ENCODE peak calls at places on chromosomes 5 and 9, in six cellular contexts. One of them, this sample, is unnamed.

GRCh38 chr5:90136952-90137528 is 272.5 kb downstream of the CETN3 start:
- DNase-seq in breast epithelium: no peak
- DNase-seq in Peyer's patch: no peak
- DNase-seq in heart left ventricle: no peak
- DNase-seq in NB4: no peak
- DNase-seq in A549: no peak
- DNase-seq in this sample: no peak

GRCh38 chr9:94916956-94917355 is 190.5 kb downstream of the AOPEP start:
- DNase-seq in Peyer's patch: no peak
- DNase-seq in A549: no peak
- DNase-seq in NB4: no peak
- DNase-seq in heart left ventricle: no peak
- DNase-seq in breast epithelium: no peak
- DNase-seq in this sample: peak

GRCh38 chr5:139569276-139569955 is 8.3 kb downstream of the UBE2D2 start:
- DNase-seq in Peyer's patch: no peak
- DNase-seq in breast epithelium: no peak
- DNase-seq in heart left ventricle: no peak
- DNase-seq in A549: no peak
- DNase-seq in NB4: no peak
- DNase-seq in this sample: no peak

GRCh38 chr9:34454571-34455065 is 3.8 kb downstream of the FAM219A start:
- DNase-seq in Peyer's patch: no peak
- DNase-seq in NB4: peak
- DNase-seq in breast epithelium: no peak
- DNase-seq in A549: peak
- DNase-seq in heart left ventricle: peak
- DNase-seq in this sample: no peak

GRCh38 chr5:1709186-1709803 is 90.3 kb downstream of the MRPL36 start:
- DNase-seq in heart left ventricle: no peak
- DNase-seq in Peyer's patch: no peak
- DNase-seq in NB4: no peak
- DNase-seq in A549: no peak
- DNase-seq in breast epithelium: peak
- DNase-seq in this sample: no peak

GRCh38 chr5:133785182-133785581 is 172.8 kb upstream of the FSTL4 start:
- DNase-seq in heart left ventricle: no peak
- DNase-seq in A549: no peak
- DNase-seq in breast epithelium: no peak
- DNase-seq in NB4: no peak
- DNase-seq in Peyer's patch: no peak
- DNase-seq in this sample: no peak

GRCh38 chr5:179181988-179182387 is 121.8 kb downstream of the ZNF354C start:
- DNase-seq in A549: no peak
- DNase-seq in heart left ventricle: no peak
- DNase-seq in breast epithelium: peak
- DNase-seq in Peyer's patch: no peak
- DNase-seq in NB4: peak
- DNase-seq in this sample: no peak

GRCh38 chr5:78724061-78724460 is 75.5 kb upstream of the LHFPL2 start:
- DNase-seq in heart left ventricle: no peak
- DNase-seq in Peyer's patch: no peak
- DNase-seq in NB4: no peak
- DNase-seq in A549: no peak
- DNase-seq in breast epithelium: no peak
- DNase-seq in this sample: no peak

GRCh38 chr5:134545070-134545868 is 19.8 kb downstream of the JADE2 start:
- DNase-seq in breast epithelium: no peak
- DNase-seq in NB4: peak
- DNase-seq in Peyer's patch: peak
- DNase-seq in A549: no peak
- DNase-seq in heart left ventricle: peak
- DNase-seq in this sample: no peak

GRCh38 chr5:123545506-123545905 is 33.5 kb downstream of the CSNK1G3 start:
- DNase-seq in NB4: peak
- DNase-seq in A549: peak
- DNase-seq in breast epithelium: no peak
- DNase-seq in Peyer's patch: no peak
- DNase-seq in heart left ventricle: no peak
- DNase-seq in this sample: no peak

GRCh38 chr5:140298183-140298601 is 4.7 kb downstream of the PFDN1 start:
- DNase-seq in heart left ventricle: no peak
- DNase-seq in breast epithelium: no peak
- DNase-seq in NB4: no peak
- DNase-seq in Peyer's patch: no peak
- DNase-seq in A549: no peak
- DNase-seq in this sample: no peak

GRCh38 chr5:126016256-126016655 is 407.0 kb upstream of the GRAMD2B start:
- DNase-seq in Peyer's patch: no peak
- DNase-seq in breast epithelium: peak
- DNase-seq in A549: no peak
- DNase-seq in heart left ventricle: peak
- DNase-seq in NB4: no peak
- DNase-seq in this sample: no peak

GRCh38 chr9:18037981-18038380 is 436.0 kb upstream of the ADAMTSL1 start:
- DNase-seq in Peyer's patch: no peak
- DNase-seq in NB4: no peak
- DNase-seq in breast epithelium: no peak
- DNase-seq in A549: no peak
- DNase-seq in heart left ventricle: no peak
- DNase-seq in this sample: no peak

GRCh38 chr9:132663120-132663519 is 6.7 kb downstream of the DDX31 start:
- DNase-seq in NB4: no peak
- DNase-seq in breast epithelium: no peak
- DNase-seq in A549: no peak
- DNase-seq in heart left ventricle: no peak
- DNase-seq in Peyer's patch: no peak
- DNase-seq in this sample: no peak

GRCh38 chr9:14471041-14471440 is 157.1 kb upstream of the NFIB start:
- DNase-seq in heart left ventricle: no peak
- DNase-seq in Peyer's patch: no peak
- DNase-seq in A549: no peak
- DNase-seq in breast epithelium: no peak
- DNase-seq in NB4: no peak
- DNase-seq in this sample: no peak

GRCh38 chr5:87095787-87096186 is 171.9 kb upstream of the RASA1 start:
- DNase-seq in Peyer's patch: no peak
- DNase-seq in A549: no peak
- DNase-seq in breast epithelium: no peak
- DNase-seq in heart left ventricle: no peak
- DNase-seq in NB4: no peak
- DNase-seq in this sample: no peak

GRCh38 chr5:109880907-109881685 is 191.4 kb downstream of the MAN2A1 start:
- DNase-seq in NB4: no peak
- DNase-seq in heart left ventricle: no peak
- DNase-seq in A549: no peak
- DNase-seq in Peyer's patch: no peak
- DNase-seq in breast epithelium: no peak
- DNase-seq in this sample: no peak

GRCh38 chr9:79221084-79221483 is 350.7 kb upstream of the TLE4 start:
- DNase-seq in A549: peak
- DNase-seq in heart left ventricle: no peak
- DNase-seq in NB4: no peak
- DNase-seq in Peyer's patch: no peak
- DNase-seq in breast epithelium: no peak
- DNase-seq in this sample: no peak

GRCh38 chr5:96655085-96655484 is 7.1 kb upstream of the CAST start:
- DNase-seq in NB4: no peak
- DNase-seq in breast epithelium: no peak
- DNase-seq in heart left ventricle: no peak
- DNase-seq in Peyer's patch: no peak
- DNase-seq in A549: no peak
- DNase-seq in this sample: no peak

GRCh38 chr5:88785396-88786216 is 97.4 kb downstream of the MEF2C start:
- DNase-seq in NB4: no peak
- DNase-seq in heart left ventricle: peak
- DNase-seq in Peyer's patch: no peak
- DNase-seq in breast epithelium: peak
- DNase-seq in A549: peak
- DNase-seq in this sample: no peak

GRCh38 chr5:55904152-55904551 is 53.0 kb downstream of the IL31RA start:
- DNase-seq in heart left ventricle: no peak
- DNase-seq in Peyer's patch: no peak
- DNase-seq in A549: no peak
- DNase-seq in NB4: no peak
- DNase-seq in breast epithelium: no peak
- DNase-seq in this sample: no peak

GRCh38 chr5:59061377-59061776 is 478.5 kb downstream of the RAB3C start:
- DNase-seq in NB4: no peak
- DNase-seq in heart left ventricle: no peak
- DNase-seq in Peyer's patch: no peak
- DNase-seq in A549: peak
- DNase-seq in breast epithelium: no peak
- DNase-seq in this sample: no peak

GRCh38 chr5:124734574-124735168 is 11.8 kb downstream of the ZNF608 start:
- DNase-seq in A549: no peak
- DNase-seq in NB4: no peak
- DNase-seq in breast epithelium: no peak
- DNase-seq in Peyer's patch: no peak
- DNase-seq in heart left ventricle: no peak
- DNase-seq in this sample: no peak

GRCh38 chr5:124730381-124730780 is 16.1 kb downstream of the ZNF608 start:
- DNase-seq in breast epithelium: no peak
- DNase-seq in Peyer's patch: no peak
- DNase-seq in NB4: no peak
- DNase-seq in A549: no peak
- DNase-seq in heart left ventricle: no peak
- DNase-seq in this sample: no peak

GRCh38 chr5:124732349-124732875 is 14.0 kb downstream of the ZNF608 start:
- DNase-seq in NB4: no peak
- DNase-seq in breast epithelium: no peak
- DNase-seq in A549: no peak
- DNase-seq in heart left ventricle: no peak
- DNase-seq in Peyer's patch: no peak
- DNase-seq in this sample: no peak

GRCh38 chr5:124735169-124735858 is 11.1 kb downstream of the ZNF608 start:
- DNase-seq in Peyer's patch: no peak
- DNase-seq in A549: no peak
- DNase-seq in heart left ventricle: no peak
- DNase-seq in breast epithelium: no peak
- DNase-seq in NB4: no peak
- DNase-seq in this sample: no peak

GRCh38 chr5:124732891-124733670 is 13.4 kb downstream of the ZNF608 start:
- DNase-seq in NB4: no peak
- DNase-seq in breast epithelium: no peak
- DNase-seq in Peyer's patch: no peak
- DNase-seq in heart left ventricle: no peak
- DNase-seq in A549: no peak
- DNase-seq in this sample: no peak
- H3K4me3 ChIP-seq in NB4: no peak
- H3K4me3 ChIP-seq in breast epithelium: no peak
- H3K4me3 ChIP-seq in Peyer's patch: no peak
- H3K4me3 ChIP-seq in heart left ventricle: no peak
- H3K4me3 ChIP-seq in A549: no peak
- H3K4me3 ChIP-seq in this sample: no peak

GRCh38 chr5:24606974-24607373 is 37.8 kb downstream of the CDH10 start:
- DNase-seq in A549: no peak
- DNase-seq in heart left ventricle: no peak
- DNase-seq in NB4: no peak
- DNase-seq in breast epithelium: no peak
- DNase-seq in Peyer's patch: no peak
- DNase-seq in this sample: no peak

DNA sequence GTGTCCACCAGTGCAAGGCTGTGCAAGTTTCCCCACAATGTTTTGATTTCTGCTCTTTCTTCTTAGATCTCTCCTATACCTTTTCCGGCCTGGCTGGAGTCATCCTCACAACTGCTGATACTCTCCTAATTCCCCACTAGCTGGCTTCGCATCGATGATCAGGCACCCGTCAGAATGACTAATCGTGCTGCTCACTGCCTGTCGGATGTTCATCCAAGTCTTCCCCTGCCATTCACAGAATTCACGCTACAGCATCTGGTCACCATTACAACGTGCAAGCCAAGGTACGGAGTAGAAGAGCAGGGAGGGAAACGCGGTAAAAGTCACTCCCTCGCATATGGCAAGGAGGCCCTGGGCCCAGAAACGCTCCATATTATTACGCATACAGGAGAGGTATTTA is 35.1 kb downstream of the CDH10 start:
- DNase-seq in NB4: no peak
- DNase-seq in heart left ventricle: no peak
- DNase-seq in A549: no peak
- DNase-seq in breast epithelium: no peak
- DNase-seq in Peyer's patch: no peak
- DNase-seq in this sample: no peak
- TF ChIP-seq POLR2A in NB4: no peak
- TF ChIP-seq POLR2A in heart left ventricle: no peak
- TF ChIP-seq POLR2A in A549: no peak
- TF ChIP-seq POLR2A in breast epithelium: no peak
- TF ChIP-seq POLR2A in Peyer's patch: no peak
- TF ChIP-seq POLR2A in this sample: no peak

GRCh38 chr5:160460377-160461049 is 38.9 kb downstream of the PTTG1 start:
- DNase-seq in NB4: no peak
- DNase-seq in A549: no peak
- DNase-seq in Peyer's patch: no peak
- DNase-seq in breast epithelium: no peak
- DNase-seq in heart left ventricle: no peak
- DNase-seq in this sample: no peak
- TF ChIP-seq CTCF in NB4: no peak
- TF ChIP-seq CTCF in A549: no peak
- TF ChIP-seq CTCF in Peyer's patch: no peak
- TF ChIP-seq CTCF in breast epithelium: no peak
- TF ChIP-seq CTCF in heart left ventricle: no peak
- TF ChIP-seq CTCF in this sample: no peak

DNA sequence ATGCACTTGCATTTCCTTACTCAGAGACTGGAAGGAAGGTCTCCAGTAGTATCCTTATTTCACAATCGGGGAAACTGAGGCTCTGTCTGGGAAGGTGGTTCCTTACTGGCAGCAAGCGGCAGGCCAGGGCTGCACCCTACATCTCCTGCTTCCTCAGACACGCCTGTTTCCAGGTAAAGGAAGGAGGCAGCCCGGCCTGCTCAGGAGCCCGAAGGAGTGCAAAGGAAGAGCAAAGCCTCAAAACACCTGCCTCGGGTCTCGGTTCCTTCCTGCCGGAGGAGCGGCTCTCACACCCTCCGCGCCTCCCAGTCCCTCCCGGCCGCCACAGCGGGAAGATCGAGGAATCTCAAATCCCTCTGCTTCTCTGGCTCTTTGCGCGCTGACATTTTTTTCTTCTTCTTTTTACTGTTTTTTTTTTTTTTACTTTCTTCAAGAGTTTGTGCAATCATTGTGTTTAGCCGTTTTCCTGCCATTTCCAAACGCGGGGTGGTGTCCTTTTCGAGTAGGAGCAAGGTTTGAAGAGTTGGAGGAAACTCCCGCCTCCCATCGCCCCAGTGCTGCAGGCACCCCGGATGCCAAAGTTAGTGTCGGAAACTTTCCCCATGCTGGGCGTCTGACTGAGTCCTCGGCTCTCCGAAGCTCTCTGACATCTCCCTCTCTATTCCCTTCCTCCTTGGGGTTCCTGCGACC is 1.0 kb downstream of the GGTA1 start:
- DNase-seq in breast epithelium: peak
- DNase-seq in NB4: peak
- DNase-seq in Peyer's patch: no peak
- DNase-seq in heart left ventricle: peak
- DNase-seq in A549: peak
- DNase-seq in this sample: no peak
- H3K4me3 ChIP-seq in breast epithelium: peak
- H3K4me3 ChIP-seq in NB4: no peak
- H3K4me3 ChIP-seq in Peyer's patch: peak
- H3K4me3 ChIP-seq in heart left ventricle: peak
- H3K4me3 ChIP-seq in A549: peak
- H3K4me3 ChIP-seq in this sample: peak